ENCODE peak calls at places on chromosome 17, in six cellular contexts. E is HCT116, W is GM23248, G is GM23338, L is neural progenitor cell, P is hepatocyte. B is an unnamed sample.

GRCh38 chr17:80545499-80545826 is 825 bp downstream of the RPTOR start:
- DNase-seq in E (no peak), W (peak), G (peak), L (no peak), P (no peak), B (peak)

GRCh38 chr17:79952265-79952877 is 83.3 kb downstream of the TBC1D16 start:
- DNase-seq in E (no peak), W (no peak), G (no peak), L (no peak), P (no peak), B (no peak)

GRCh38 chr17:49063652-49064051 is 66.5 kb downstream of the IGF2BP1 start:
- DNase-seq in E (no peak), W (peak), G (no peak), L (no peak), P (no peak), B (no peak)

GRCh38 chr17:75036643-75037268 is 10.0 kb downstream of the ATP5PD start:
- DNase-seq in E (peak), W (peak), G (peak), L (no peak), P (peak), B (no peak)

GRCh38 chr17:79799538-79800324 is 2.9 kb upstream of the CBX8 start:
- DNase-seq in E (no peak), W (peak), G (no peak), L (peak), P (no peak), B (no peak)

GRCh38 chr17:48995332-48995870 is 1.8 kb upstream of the IGF2BP1 start:
- DNase-seq in E (no peak), W (peak), G (peak), L (peak), P (peak), B (peak)

GRCh38 chr17:82804442-82805191 is 35.2 kb downstream of the ZNF750 start:
- DNase-seq in E (no peak), W (no peak), G (no peak), L (no peak), P (no peak), B (no peak)

GRCh38 chr17:2904135-2904534 is 107.9 kb downstream of the RAP1GAP2 start:
- DNase-seq in E (no peak), W (peak), G (peak), L (peak), P (peak), B (no peak)

GRCh38 chr17:69575346-69575761 is 160.9 kb downstream of the MAP2K6 start:
- DNase-seq in E (no peak), W (peak), G (no peak), L (peak), P (no peak), B (peak)

GRCh38 chr17:3667366-3668278 is 756 bp downstream of the TAX1BP3 start:
- DNase-seq in E (no peak), W (peak), G (peak), L (peak), P (peak), B (no peak)

GRCh38 chr17:14582996-14583395 is 282.1 kb downstream of the HS3ST3B1 start:
- DNase-seq in E (no peak), W (no peak), G (no peak), L (no peak), P (no peak), B (no peak)

GRCh38 chr17:15171433-15172047 is 93.6 kb downstream of the PMP22 start:
- DNase-seq in E (peak), W (peak), G (peak), L (peak), P (peak), B (peak)

GRCh38 chr17:48012151-48012520 is 25.5 kb downstream of the COPZ2 start:
- DNase-seq in E (no peak), W (peak), G (peak), L (peak), P (peak), B (peak)

GRCh38 chr17:68310141-68310540 is 18.8 kb downstream of the ARSG start:
- DNase-seq in E (peak), W (peak), G (no peak), L (no peak), P (no peak), B (no peak)

GRCh38 chr17:7674934-7675333 is 12.4 kb downstream of the TP53 start:
- DNase-seq in E (no peak), W (no peak), G (no peak), L (no peak), P (no peak), B (no peak)

GRCh38 chr17:50765454-50766221 is 1.7 kb downstream of the ANKRD40CL start:
- DNase-seq in E (no peak), W (no peak), G (no peak), L (no peak), P (no peak), B (peak)

GRCh38 chr17:17089206-17089550 is 46.9 kb downstream of the MPRIP start:
- DNase-seq in E (no peak), W (no peak), G (no peak), L (no peak), P (no peak), B (peak)

GRCh38 chr17:3511841-3512511 is 36.2 kb downstream of the ASPA start:
- DNase-seq in E (no peak), W (peak), G (no peak), L (no peak), P (no peak), B (no peak)

GRCh38 chr17:61814485-61814884 is 48.8 kb downstream of the BRIP1 start:
- DNase-seq in E (no peak), W (no peak), G (no peak), L (no peak), P (no peak), B (no peak)

GRCh38 chr17:80105762-80106161 is 4.4 kb downstream of the GAA start:
- DNase-seq in E (no peak), W (no peak), G (no peak), L (no peak), P (no peak), B (no peak)

GRCh38 chr17:75315541-75316243 is 26.5 kb upstream of the SLC25A19 start:
- DNase-seq in E (no peak), W (peak), G (no peak), L (no peak), P (no peak), B (no peak)

GRCh38 chr17:78661092-78661770 is 84.0 kb upstream of the DNAH17 start:
- DNase-seq in E (no peak), W (no peak), G (no peak), L (no peak), P (peak), B (no peak)
- TF ChIP-seq EZH2phosphoT487 in E (no peak), W (no peak), G (no peak), L (no peak), P (no peak), B (no peak)

GRCh38 chr17:1762906-1763829 is 1.3 kb downstream of the SERPINF1 start:
- DNase-seq in E (no peak), W (peak), G (peak), L (peak), P (peak), B (no peak)

GRCh38 chr17:1765576-1765975 is 3.7 kb downstream of the SERPINF1 start:
- DNase-seq in E (no peak), W (no peak), G (no peak), L (no peak), P (no peak), B (no peak)

GRCh38 chr17:1764274-1764673 is 2.4 kb downstream of the SERPINF1 start:
- DNase-seq in E (no peak), W (peak), G (no peak), L (no peak), P (peak), B (no peak)

GRCh38 chr17:1759529-1759928 is 2.3 kb upstream of the SERPINF1 start:
- DNase-seq in E (no peak), W (no peak), G (no peak), L (no peak), P (no peak), B (no peak)

DNA sequence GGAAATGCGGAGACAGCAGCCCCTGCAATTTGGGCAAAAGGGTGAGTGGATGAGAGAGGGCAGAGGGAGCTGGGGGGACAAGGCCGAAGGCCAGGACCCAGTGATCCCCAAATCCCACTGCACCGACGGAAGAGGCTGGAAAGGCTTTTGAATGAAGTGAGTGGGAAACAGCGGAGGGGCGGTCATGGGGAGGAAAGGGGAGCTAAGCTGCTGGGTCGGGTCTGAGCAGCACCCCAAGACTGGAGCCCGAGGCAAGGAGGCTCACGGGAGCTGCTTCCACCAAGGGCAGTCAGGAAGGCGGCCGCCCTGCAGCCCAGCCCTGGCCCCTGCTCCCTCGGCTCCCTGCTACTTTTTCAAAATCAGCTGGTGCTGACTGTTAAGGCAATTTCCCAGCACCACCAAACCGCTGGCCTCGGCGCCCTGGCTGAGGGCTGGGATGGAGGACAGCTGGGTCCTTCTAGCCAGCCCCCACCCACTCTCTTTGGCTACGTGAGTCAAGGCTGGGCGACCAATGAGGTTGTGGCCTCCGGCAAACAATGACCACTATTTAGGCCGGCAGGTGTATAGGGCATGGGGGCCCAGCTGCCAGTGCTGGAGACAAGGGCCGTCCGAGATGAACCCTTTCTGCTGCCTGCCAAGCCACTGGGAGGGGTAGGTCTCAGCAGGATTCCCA is 509 bp downstream of the SERPINF1 start:
- DNase-seq in E (no peak), W (peak), G (peak), L (peak), P (no peak), B (no peak)
- H3K4me3 ChIP-seq in E (no peak), W (peak), G (peak), L (peak), P (peak), B (no peak)

DNA sequence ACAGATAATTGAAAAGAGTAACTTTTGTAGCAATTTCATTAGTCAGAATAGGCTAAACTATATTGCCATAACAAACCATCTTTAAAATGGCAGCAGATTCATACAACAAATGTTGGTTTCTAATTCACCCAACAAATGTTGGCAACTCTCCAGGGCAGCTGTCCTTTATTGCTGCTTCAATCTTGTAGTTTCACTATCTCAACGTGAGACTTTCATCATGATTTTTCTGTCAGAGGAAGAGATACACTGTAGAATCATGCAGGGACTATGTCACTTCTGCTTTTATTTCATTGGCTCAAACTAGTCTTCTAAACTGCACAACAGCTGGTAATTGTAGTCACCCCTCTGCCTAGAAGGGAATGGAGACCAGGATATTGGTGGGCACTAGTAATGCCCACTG is 174.2 kb downstream of the TANC2 start:
- DNase-seq in E (no peak), W (peak), G (no peak), L (no peak), P (no peak), B (no peak)
- TF ChIP-seq EZH2phosphoT487 in E (no peak), W (no peak), G (no peak), L (no peak), P (no peak), B (no peak)

GRCh38 chr17:13329421-13329820 is 272.3 kb downstream of the HS3ST3A1 start:
- DNase-seq in E (no peak), W (no peak), G (no peak), L (no peak), P (no peak), B (no peak)
- H3K4me3 ChIP-seq in E (no peak), W (no peak), G (no peak), L (no peak), P (no peak), B (no peak)

GRCh38 chr17:37789166-37789565 is 44.3 kb upstream of the HNF1B start:
- DNase-seq in E (no peak), W (no peak), G (no peak), L (no peak), P (no peak), B (no peak)

GRCh38 chr17:37788531-37788930 is 43.7 kb upstream of the HNF1B start:
- DNase-seq in E (no peak), W (no peak), G (no peak), L (no peak), P (no peak), B (no peak)

GRCh38 chr17:37786481-37786880 is 41.6 kb upstream of the HNF1B start:
- DNase-seq in E (no peak), W (no peak), G (no peak), L (no peak), P (no peak), B (no peak)

GRCh38 chr17:37790153-37790552 is 45.3 kb upstream of the HNF1B start:
- DNase-seq in E (no peak), W (no peak), G (no peak), L (no peak), P (no peak), B (no peak)

GRCh38 chr17:37787055-37787720 is 42.3 kb upstream of the HNF1B start:
- DNase-seq in E (no peak), W (peak), G (no peak), L (no peak), P (peak), B (no peak)
- TF ChIP-seq EZH2phosphoT487 in E (no peak), W (no peak), G (no peak), L (no peak), P (no peak), B (no peak)

DNA sequence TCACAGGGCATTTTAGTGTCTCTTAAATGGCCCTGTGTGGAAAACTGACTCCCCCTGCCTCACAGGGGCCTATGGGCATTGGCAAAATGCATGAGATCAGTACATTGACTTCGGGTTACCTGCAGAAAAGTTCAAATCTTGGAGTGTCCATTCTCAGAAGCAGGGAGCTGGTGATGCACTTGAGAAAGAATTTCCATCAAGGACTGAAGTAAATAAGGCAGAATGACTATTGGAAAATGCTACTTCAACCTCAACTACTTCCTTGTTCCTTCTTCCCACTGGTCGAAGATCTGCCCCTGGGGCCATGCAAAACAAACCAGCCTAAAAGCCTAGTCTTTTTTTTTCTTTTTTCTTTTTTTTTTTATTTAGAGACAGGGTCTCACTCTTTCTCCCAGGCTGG is 13.8 kb upstream of the GSDMA start:
- DNase-seq in E (no peak), W (no peak), G (no peak), L (no peak), P (no peak), B (no peak)
- H3K4me3 ChIP-seq in E (no peak), W (no peak), G (no peak), L (no peak), P (no peak), B (no peak)

B was measured in OCI-LY7.